ENCODE peak calls at places on chromosomes 2 and 18, in six cellular contexts. One of them, this sample, is unnamed.

GRCh38 chr2:175282300-175282699 is 100.8 kb upstream of the ATP5MC3 start:
- DNase-seq in M059J: peak
- DNase-seq in mesothelial cell of epicardium: no peak
- DNase-seq in GM10248: peak
- DNase-seq in Daoy: peak
- DNase-seq in COR-L47: peak
- DNase-seq in this sample: no peak

GRCh38 chr2:239678666-239679296 is 278.0 kb upstream of the HDAC4 start:
- DNase-seq in M059J: no peak
- DNase-seq in mesothelial cell of epicardium: no peak
- DNase-seq in GM10248: no peak
- DNase-seq in Daoy: no peak
- DNase-seq in COR-L47: no peak
- DNase-seq in this sample: no peak

GRCh38 chr2:188645982-188646381 is 328.2 kb upstream of the COL3A1 start:
- DNase-seq in M059J: no peak
- DNase-seq in mesothelial cell of epicardium: no peak
- DNase-seq in GM10248: no peak
- DNase-seq in Daoy: no peak
- DNase-seq in COR-L47: no peak
- DNase-seq in this sample: no peak

GRCh38 chr18:23106575-23106974 is 28.7 kb upstream of the CABLES1 start:
- DNase-seq in M059J: peak
- DNase-seq in mesothelial cell of epicardium: no peak
- DNase-seq in GM10248: no peak
- DNase-seq in Daoy: peak
- DNase-seq in COR-L47: no peak
- DNase-seq in this sample: no peak

GRCh38 chr2:217553689-217554088 is 449.1 kb downstream of the TNS1 start:
- DNase-seq in M059J: peak
- DNase-seq in mesothelial cell of epicardium: no peak
- DNase-seq in GM10248: no peak
- DNase-seq in Daoy: no peak
- DNase-seq in COR-L47: no peak
- DNase-seq in this sample: no peak

GRCh38 chr18:8794133-8794986 is 89.0 kb downstream of the MTCL1 start:
- DNase-seq in M059J: peak
- DNase-seq in mesothelial cell of epicardium: no peak
- DNase-seq in GM10248: no peak
- DNase-seq in Daoy: peak
- DNase-seq in COR-L47: no peak
- DNase-seq in this sample: peak

GRCh38 chr2:41763091-41763490 is 284.7 kb upstream of the PKDCC start:
- DNase-seq in M059J: no peak
- DNase-seq in mesothelial cell of epicardium: no peak
- DNase-seq in GM10248: no peak
- DNase-seq in Daoy: no peak
- DNase-seq in COR-L47: peak
- DNase-seq in this sample: no peak

GRCh38 chr2:65377556-65378307 is 54.7 kb downstream of the SPRED2 start:
- DNase-seq in M059J: peak
- DNase-seq in mesothelial cell of epicardium: no peak
- DNase-seq in GM10248: no peak
- DNase-seq in Daoy: peak
- DNase-seq in COR-L47: no peak
- DNase-seq in this sample: no peak

GRCh38 chr2:145909175-145909574 is 1389.3 kb upstream of the ZEB2 start:
- DNase-seq in M059J: no peak
- DNase-seq in mesothelial cell of epicardium: no peak
- DNase-seq in GM10248: no peak
- DNase-seq in Daoy: no peak
- DNase-seq in COR-L47: no peak
- DNase-seq in this sample: no peak

GRCh38 chr2:68594674-68595492 is 48.5 kb upstream of the PROKR1 start:
- DNase-seq in M059J: peak
- DNase-seq in mesothelial cell of epicardium: no peak
- DNase-seq in GM10248: peak
- DNase-seq in Daoy: peak
- DNase-seq in COR-L47: no peak
- DNase-seq in this sample: peak

GRCh38 chr2:226845717-226846116 is 9.9 kb downstream of the RHBDD1 start:
- DNase-seq in M059J: no peak
- DNase-seq in mesothelial cell of epicardium: no peak
- DNase-seq in GM10248: no peak
- DNase-seq in Daoy: no peak
- DNase-seq in COR-L47: no peak
- DNase-seq in this sample: no peak

GRCh38 chr2:45014016-45014702 is 4.9 kb upstream of the SIX2 start:
- DNase-seq in M059J: peak
- DNase-seq in mesothelial cell of epicardium: no peak
- DNase-seq in GM10248: peak
- DNase-seq in Daoy: peak
- DNase-seq in COR-L47: no peak
- DNase-seq in this sample: no peak

GRCh38 chr2:15119722-15120175 is 441.4 kb downstream of the NBAS start:
- DNase-seq in M059J: no peak
- DNase-seq in mesothelial cell of epicardium: no peak
- DNase-seq in GM10248: no peak
- DNase-seq in Daoy: no peak
- DNase-seq in COR-L47: no peak
- DNase-seq in this sample: no peak

GRCh38 chr2:110732422-110733413 is at the start of gene ACOXL:
- DNase-seq in M059J: no peak
- DNase-seq in mesothelial cell of epicardium: peak
- DNase-seq in GM10248: no peak
- DNase-seq in Daoy: no peak
- DNase-seq in COR-L47: peak
- DNase-seq in this sample: no peak

GRCh38 chr2:28594029-28594368 is 98.1 kb downstream of the PLB1 start:
- DNase-seq in M059J: no peak
- DNase-seq in mesothelial cell of epicardium: no peak
- DNase-seq in GM10248: no peak
- DNase-seq in Daoy: no peak
- DNase-seq in COR-L47: no peak
- DNase-seq in this sample: no peak

GRCh38 chr2:38215993-38216392 is 140.0 kb upstream of the CYP1B1 start:
- DNase-seq in M059J: peak
- DNase-seq in mesothelial cell of epicardium: no peak
- DNase-seq in GM10248: no peak
- DNase-seq in Daoy: no peak
- DNase-seq in COR-L47: no peak
- DNase-seq in this sample: no peak

GRCh38 chr18:3712485-3712884 is 262.5 kb downstream of the TGIF1 start:
- DNase-seq in M059J: no peak
- DNase-seq in mesothelial cell of epicardium: no peak
- DNase-seq in GM10248: no peak
- DNase-seq in Daoy: peak
- DNase-seq in COR-L47: no peak
- DNase-seq in this sample: no peak

GRCh38 chr2:64237266-64237665 is 93.0 kb upstream of the PELI1 start:
- DNase-seq in M059J: no peak
- DNase-seq in mesothelial cell of epicardium: no peak
- DNase-seq in GM10248: no peak
- DNase-seq in Daoy: no peak
- DNase-seq in COR-L47: no peak
- DNase-seq in this sample: no peak

GRCh38 chr2:239866350-239866749 is 158.8 kb downstream of the NDUFA10 start:
- DNase-seq in M059J: no peak
- DNase-seq in mesothelial cell of epicardium: no peak
- DNase-seq in GM10248: no peak
- DNase-seq in Daoy: no peak
- DNase-seq in COR-L47: no peak
- DNase-seq in this sample: no peak

GRCh38 chr2:88307817-88308216 is 137.7 kb downstream of the THNSL2 start:
- DNase-seq in M059J: peak
- DNase-seq in mesothelial cell of epicardium: no peak
- DNase-seq in GM10248: peak
- DNase-seq in Daoy: peak
- DNase-seq in COR-L47: peak
- DNase-seq in this sample: no peak

GRCh38 chr2:118845843-118846666 is 1.4 kb downstream of the EN1 start:
- DNase-seq in M059J: no peak
- DNase-seq in mesothelial cell of epicardium: no peak
- DNase-seq in GM10248: no peak
- DNase-seq in Daoy: peak
- DNase-seq in COR-L47: no peak
- DNase-seq in this sample: no peak

GRCh38 chr2:8906208-8906607 is 68.8 kb upstream of the KIDINS220 start:
- DNase-seq in M059J: peak
- DNase-seq in mesothelial cell of epicardium: no peak
- DNase-seq in GM10248: no peak
- DNase-seq in Daoy: peak
- DNase-seq in COR-L47: no peak
- DNase-seq in this sample: no peak

GRCh38 chr2:160167089-160167488 is 33.0 kb downstream of the ITGB6 start:
- DNase-seq in M059J: no peak
- DNase-seq in mesothelial cell of epicardium: no peak
- DNase-seq in GM10248: no peak
- DNase-seq in Daoy: no peak
- DNase-seq in COR-L47: no peak
- DNase-seq in this sample: no peak

GRCh38 chr2:233639860-233640259 is 3.6 kb downstream of the UGT1A10 start:
- DNase-seq in M059J: no peak
- DNase-seq in mesothelial cell of epicardium: no peak
- DNase-seq in GM10248: no peak
- DNase-seq in Daoy: no peak
- DNase-seq in COR-L47: no peak
- DNase-seq in this sample: no peak

GRCh38 chr2:54624611-54625071 is 98.8 kb upstream of the EML6 start:
- DNase-seq in M059J: no peak
- DNase-seq in mesothelial cell of epicardium: no peak
- DNase-seq in GM10248: no peak
- DNase-seq in Daoy: no peak
- DNase-seq in COR-L47: no peak
- DNase-seq in this sample: no peak